ENCODE peak calls at places on chromosomes 12 and 14, in nine cellular contexts. M, C, Q, V, I, E, A, K and H are unnamed samples.

GRCh38 chr14:105477659-105478623 is 3.3 kb downstream of the CRIP2 start:
- DNase-seq in A (no peak), M (no peak), E (no peak), V (no peak), Q (no peak), K (peak), C (no peak), I (no peak), H (no peak)

GRCh38 chr12:64673490-64674169 is 63.3 kb downstream of the RASSF3 start:
- DNase-seq in A (no peak), I (peak), C (no peak), M (no peak), K (no peak), V (no peak), Q (no peak), E (no peak), H (no peak)

GRCh38 chr14:68089146-68089715 is 269.7 kb downstream of the RAD51B start:
- DNase-seq in I (peak), K (no peak), E (no peak), V (no peak), Q (no peak), C (no peak), A (peak), M (no peak), H (peak)

GRCh38 chr12:54411398-54412241 is 7.4 kb downstream of the ITGA5 start:
- DNase-seq in V (peak), I (peak), K (peak), A (peak), Q (peak), M (no peak), C (peak), E (peak), H (peak)

GRCh38 chr12:50618864-50619609 is 114.3 kb downstream of the DIP2B start:
- DNase-seq in A (peak), V (no peak), E (peak), C (no peak), Q (no peak), K (no peak), I (peak), M (no peak), H (peak)

GRCh38 chr12:72865921-72866320 is 593.8 kb downstream of the TRHDE start:
- DNase-seq in Q (no peak), V (no peak), C (no peak), K (no peak), I (peak), E (no peak), A (no peak), M (no peak), H (no peak)

GRCh38 chr12:26226629-26227375 is 31.4 kb downstream of the SSPN start:
- DNase-seq in Q (no peak), V (peak), A (peak), C (no peak), I (peak), K (peak), M (peak), E (peak), H (no peak)

GRCh38 chr14:55180006-55180405 is 11.4 kb downstream of the DLGAP5 start:
- DNase-seq in A (peak), C (no peak), Q (no peak), K (no peak), I (no peak), V (no peak), E (no peak), M (no peak), H (no peak)

GRCh38 chr12:27109339-27110023 is 27.1 kb upstream of the C12orf71 start:
- DNase-seq in M (no peak), I (peak), V (no peak), E (no peak), C (no peak), K (no peak), Q (no peak), A (peak), H (no peak)

GRCh38 chr14:54643696-54644176 is 76.8 kb downstream of the SAMD4A start:
- DNase-seq in E (no peak), V (no peak), Q (no peak), A (no peak), I (no peak), M (no peak), K (no peak), C (no peak), H (no peak)

GRCh38 chr12:85489194-85489593 is 209.2 kb downstream of the ALX1 start:
- DNase-seq in I (no peak), K (no peak), M (no peak), V (no peak), C (no peak), E (no peak), Q (no peak), A (no peak), H (no peak)

GRCh38 chr12:93618891-93619410 is 46.5 kb downstream of the SOCS2 start:
- DNase-seq in E (no peak), V (no peak), C (no peak), Q (no peak), M (no peak), K (no peak), I (no peak), A (no peak), H (no peak)

GRCh38 chr12:5047094-5047493 is 3.4 kb downstream of the KCNA5 start:
- DNase-seq in E (no peak), C (no peak), I (no peak), Q (no peak), V (no peak), A (no peak), K (peak), M (peak), H (no peak)

GRCh38 chr12:27841392-27841882 is 61.4 kb upstream of the MANSC4 start:
- DNase-seq in E (no peak), K (no peak), I (peak), M (no peak), A (peak), V (no peak), Q (no peak), C (peak), H (peak)

GRCh38 chr12:57815177-57816000 is 3.1 kb downstream of the AVIL start:
- DNase-seq in I (no peak), C (no peak), Q (no peak), K (peak), M (no peak), V (no peak), A (peak), E (no peak), H (no peak)

GRCh38 chr12:103548622-103549601 is 38.2 kb upstream of the STAB2 start:
- DNase-seq in Q (no peak), K (no peak), V (peak), I (peak), M (peak), E (peak), C (peak), A (peak), H (peak)

GRCh38 chr14:80491131-80491530 is 279.8 kb upstream of the DIO2 start:
- DNase-seq in C (peak), Q (no peak), A (peak), M (peak), E (peak), K (peak), I (peak), V (no peak), H (peak)

GRCh38 chr14:102573591-102574046 is 18.8 kb upstream of the RCOR1 start:
- DNase-seq in C (no peak), Q (no peak), A (no peak), I (no peak), M (no peak), E (no peak), V (no peak), K (no peak), H (no peak)

GRCh38 chr14:99270491-99271287 is 1.3 kb downstream of the BCL11B start:
- DNase-seq in M (no peak), V (no peak), A (peak), C (no peak), Q (no peak), I (no peak), K (peak), E (no peak), H (no peak)

GRCh38 chr14:103209054-103209453 is 85.8 kb downstream of the TNFAIP2 start:
- DNase-seq in Q (no peak), I (no peak), V (no peak), C (no peak), M (no peak), K (no peak), E (no peak), A (no peak), H (peak)

GRCh38 chr12:28973491-28973890 is 175.6 kb upstream of the FAR2 start:
- DNase-seq in E (no peak), C (no peak), V (no peak), K (no peak), Q (no peak), I (peak), A (no peak), M (no peak), H (no peak)

GRCh38 chr12:107344035-107344808 is 250.9 kb upstream of the CRY1 start:
- DNase-seq in M (no peak), A (peak), V (no peak), E (no peak), K (no peak), C (no peak), Q (no peak), I (peak), H (no peak)

GRCh38 chr14:54299393-54300363 is 97.1 kb upstream of the CDKN3 start:
- DNase-seq in C (no peak), E (no peak), M (no peak), Q (no peak), K (no peak), A (no peak), V (no peak), I (peak), H (peak)

GRCh38 chr12:69389836-69390235 is 30.3 kb downstream of the YEATS4 start:
- DNase-seq in C (peak), M (no peak), V (no peak), E (no peak), Q (peak), K (no peak), A (peak), I (peak), H (peak)

GRCh38 chr12:122023339-122024131 is 1.9 kb downstream of the BCL7A start:
- DNase-seq in A (peak), Q (no peak), K (peak), E (peak), I (peak), M (peak), C (peak), V (peak), H (peak)

GRCh38 chr12:82682326-82682725 is 4.4 kb upstream of the TMTC2 start:
- DNase-seq in K (no peak), M (no peak), Q (no peak), V (no peak), C (no peak), E (no peak), A (peak), I (no peak), H (no peak)

GRCh38 chr12:54525383-54525782 is 24.0 kb upstream of the PDE1B start:
- DNase-seq in A (no peak), M (no peak), E (no peak), V (no peak), K (no peak), Q (no peak), C (no peak), I (no peak), H (no peak)

GRCh38 chr12:111368291-111368683 is 608 bp downstream of the PHETA1 start:
- DNase-seq in V (peak), K (peak), M (no peak), E (peak), Q (no peak), A (peak), I (no peak), C (no peak), H (peak)

GRCh38 chr14:89351364-89351957 is 65.6 kb downstream of the FOXN3 start:
- DNase-seq in I (peak), V (peak), K (no peak), C (no peak), E (peak), Q (no peak), M (no peak), A (peak), H (no peak)
- H3K4me3 ChIP-seq in I (no peak), V (no peak), K (no peak), C (no peak), E (no peak), Q (no peak), M (peak), A (no peak), H (no peak)

GRCh38 chr14:23093993-23094665 is 807 bp downstream of the ACIN1 start:
- DNase-seq in C (no peak), K (no peak), Q (no peak), E (no peak), V (no peak), M (no peak), I (no peak), A (no peak), H (peak)
- TF ChIP-seq CTCF in C (peak), K (no peak), Q (peak), E (no peak), V (no peak), M (no peak), I (peak), A (peak), H (peak)

GRCh38 chr12:89932950-89933349 is 224.3 kb upstream of the ATP2B1 start:
- DNase-seq in I (peak), M (no peak), E (no peak), A (no peak), Q (no peak), V (no peak), K (no peak), C (no peak), H (no peak)

GRCh38 chr12:89924191-89924590 is 215.6 kb upstream of the ATP2B1 start:
- DNase-seq in A (no peak), I (no peak), E (no peak), M (no peak), V (no peak), Q (no peak), C (no peak), K (no peak), H (no peak)

GRCh38 chr12:89933911-89934310 is 225.3 kb upstream of the ATP2B1 start:
- DNase-seq in K (no peak), C (peak), V (no peak), E (no peak), Q (peak), A (no peak), M (no peak), I (peak), H (no peak)

GRCh38 chr12:89927226-89927698 is 218.6 kb upstream of the ATP2B1 start:
- DNase-seq in A (no peak), E (no peak), M (no peak), K (no peak), C (no peak), V (no peak), I (no peak), Q (no peak), H (no peak)

GRCh38 chr12:89928467-89928866 is 219.8 kb upstream of the ATP2B1 start:
- DNase-seq in Q (no peak), A (no peak), E (no peak), M (no peak), C (no peak), I (no peak), K (no peak), V (no peak), H (no peak)
- H3K4me3 ChIP-seq in Q (no peak), A (no peak), E (no peak), M (no peak), C (no peak), I (no peak), K (no peak), V (no peak), H (no peak)

GRCh38 chr12:75155962-75156361 is 53.7 kb downstream of the KCNC2 start:
- DNase-seq in Q (no peak), C (no peak), V (no peak), M (no peak), K (no peak), E (no peak), A (no peak), I (no peak), H (no peak)

GRCh38 chr12:75162845-75163244 is 46.8 kb downstream of the KCNC2 start:
- DNase-seq in V (no peak), I (no peak), E (no peak), A (no peak), Q (no peak), C (no peak), M (no peak), K (no peak), H (no peak)

GRCh38 chr12:75161495-75161894 is 48.1 kb downstream of the KCNC2 start:
- DNase-seq in E (no peak), Q (no peak), M (no peak), I (no peak), C (no peak), A (no peak), K (no peak), V (no peak), H (no peak)
- TF ChIP-seq CTCF in E (no peak), Q (no peak), M (no peak), I (no peak), C (no peak), A (no peak), K (no peak), V (no peak), H (no peak)

DNA sequence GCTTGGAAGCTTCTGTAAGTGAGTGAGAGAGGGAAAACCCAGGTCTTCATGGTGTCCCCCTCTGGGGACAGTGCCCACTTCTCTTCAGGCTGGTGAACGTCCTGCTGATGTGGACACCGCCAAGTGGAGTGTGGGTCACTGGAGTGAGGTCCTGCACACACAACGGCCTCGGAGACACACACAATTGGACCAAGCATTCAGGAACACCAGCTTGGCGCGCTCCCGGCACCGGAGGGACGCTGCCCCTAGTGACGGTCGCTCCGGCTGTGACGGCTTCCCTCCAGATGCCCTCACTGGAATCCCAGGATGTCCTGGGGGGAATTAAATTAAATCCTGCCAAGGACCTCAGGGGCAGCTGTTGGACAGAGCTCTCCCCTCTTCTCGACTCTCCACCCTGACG is 123.1 kb downstream of the ZNF664 start:
- DNase-seq in E (no peak), V (no peak), A (no peak), Q (no peak), K (no peak), C (no peak), I (no peak), M (no peak), H (no peak)
- H3K4me3 ChIP-seq in E (no peak), V (no peak), A (no peak), Q (no peak), K (no peak), C (no peak), I (no peak), M (no peak), H (no peak)